ENCODE peak calls at places on chromosomes 3 and 15, in ten cellular contexts. N is BE2C, P is right atrium auricular region, F is cardiac muscle cell, C is lower lobe of right lung, S is AG09309, Q is Peyer's patch, Z is psoas muscle, W is upper lobe of right lung, T is HFF-Myc. A is an unnamed sample.
A peak's percentile ranks its signal among the peaks of the same experiment; 100 is the strongest.

GRCh38 chr3:152300029-152300764 is 31.5 kb downstream of the MBNL1 start:
- DNase-seq in T (no peak), C (no peak), S (no peak), Z (no peak), W (no peak), Q (no peak), P (no peak), N (no peak), F (no peak), A (no peak)

GRCh38 chr3:100563652-100564215 is 45.7 kb upstream of the ADGRG7 start:
- DNase-seq in C (no peak), P (no peak), Z (no peak), N (no peak), W (no peak), S (no peak), F (no peak), Q (no peak), T (no peak), A (no peak)

GRCh38 chr15:39392469-39393047 is 188.3 kb upstream of the THBS1 start:
- DNase-seq in Z (no peak), N (peak; percentile 16), C (no peak), S (no peak), Q (no peak), W (no peak), P (no peak), T (no peak), F (no peak), A (no peak)

GRCh38 chr3:161558256-161558655 is 61.6 kb downstream of the OTOL1 start:
- DNase-seq in W (no peak), T (no peak), F (no peak), Z (no peak), C (peak; percentile 39), N (no peak), P (no peak), S (no peak), Q (no peak), A (no peak)

GRCh38 chr3:127307918-127308317 is 20.1 kb upstream of the PRR20G start:
- DNase-seq in W (no peak), S (no peak), Z (no peak), F (no peak), N (no peak), T (no peak), Q (no peak), P (no peak), C (no peak), A (no peak)

GRCh38 chr3:114496874-114497273 is 203.0 kb downstream of the TIGIT start:
- DNase-seq in W (no peak), Q (no peak), F (peak; percentile 82), Z (no peak), N (no peak), C (no peak), T (peak; percentile 31), P (no peak), S (peak; percentile 23), A (no peak)

GRCh38 chr3:32413845-32414526 is 22.3 kb downstream of the CMTM7 start:
- DNase-seq in W (no peak), Z (no peak), P (no peak), T (no peak), Q (no peak), S (no peak), N (no peak), C (no peak), F (no peak), A (no peak)

GRCh38 chr3:174102274-174102673 is 704.7 kb downstream of the NLGN1 start:
- DNase-seq in P (no peak), N (no peak), S (no peak), Q (no peak), W (no peak), C (no peak), Z (no peak), F (no peak), T (no peak), A (no peak)

GRCh38 chr3:23762214-23763039 is 43.3 kb upstream of the UBE2E1 start:
- DNase-seq in W (no peak), C (no peak), Q (no peak), S (no peak), Z (no peak), T (no peak), P (no peak), F (no peak), N (no peak), A (no peak)

GRCh38 chr3:140007946-140008692 is 73.1 kb downstream of the CLSTN2 start:
- DNase-seq in T (no peak), Q (no peak), F (no peak), S (no peak), C (no peak), P (no peak), Z (no peak), N (peak; percentile 45), W (no peak), A (no peak)

GRCh38 chr3:133283958-133284807 is 115.7 kb upstream of the BFSP2 start:
- DNase-seq in Q (no peak), Z (no peak), T (no peak), P (no peak), C (no peak), F (no peak), N (no peak), W (no peak), S (no peak), A (no peak)

GRCh38 chr15:65067645-65068416 is at the start of gene RASL12:
- DNase-seq in Q (no peak), N (no peak), S (no peak), F (no peak), P (no peak), C (peak; percentile 47), T (no peak), W (peak; percentile 61), Z (no peak), A (no peak)

GRCh38 chr3:160134454-160134853 is 90.8 kb upstream of the C3orf80 start:
- DNase-seq in T (no peak), F (no peak), C (no peak), S (no peak), N (no peak), W (no peak), Q (no peak), P (no peak), Z (no peak), A (no peak)
- TF ChIP-seq CTCF in T (no peak), F (no peak), C (no peak), S (no peak), N (no peak), W (no peak), Q (no peak), P (no peak), Z (no peak), A (no peak)

GRCh38 chr15:38373016-38373415 is 80.9 kb upstream of the FAM98B start:
- DNase-seq in Q (no peak), T (no peak), C (no peak), P (no peak), Z (no peak), N (no peak), F (no peak), W (no peak), S (no peak), A (no peak)

GRCh38 chr15:38377547-38378161 is 76.3 kb upstream of the FAM98B start:
- DNase-seq in F (no peak), N (no peak), P (no peak), S (no peak), W (no peak), C (no peak), T (no peak), Z (no peak), Q (no peak), A (no peak)

GRCh38 chr15:38374024-38374423 is 79.9 kb upstream of the FAM98B start:
- DNase-seq in S (no peak), C (no peak), F (no peak), Z (no peak), W (no peak), P (no peak), T (no peak), Q (no peak), N (no peak), A (no peak)

GRCh38 chr15:38374477-38374876 is 79.5 kb upstream of the FAM98B start:
- DNase-seq in T (no peak), C (no peak), Z (no peak), W (no peak), N (no peak), F (no peak), Q (no peak), P (no peak), S (no peak), A (no peak)

DNA sequence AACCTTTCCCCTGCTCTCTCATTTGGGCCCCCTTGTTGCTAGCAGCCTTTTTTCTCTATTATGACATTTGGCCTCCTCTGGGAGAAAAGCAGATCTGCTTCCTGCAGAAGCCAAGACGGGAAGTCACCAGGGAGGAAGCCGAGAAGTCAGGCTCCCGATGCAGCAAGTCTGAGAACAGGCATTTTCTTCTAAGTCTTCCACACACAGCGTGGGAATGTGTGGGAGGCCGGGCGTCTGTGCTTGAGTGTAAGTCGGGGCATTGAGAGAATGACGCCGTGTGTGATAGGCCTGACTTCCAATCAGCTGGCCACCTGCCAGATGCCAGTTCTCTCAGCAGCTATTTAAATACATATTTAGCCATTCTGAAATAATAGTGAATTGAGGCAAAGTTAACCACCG is 75.8 kb upstream of the FAM98B start:
- DNase-seq in S (no peak), Q (no peak), T (no peak), W (peak; percentile 70), P (peak; percentile 74), N (peak; percentile 13), F (peak; percentile 84), Z (peak; percentile 47), C (peak; percentile 63), A (no peak)
- H3K4me3 ChIP-seq in S (no peak overlapping the region), Q (no peak overlapping the region), T (no peak overlapping the region), W (no peak overlapping the region), P (no peak overlapping the region), N (no peak overlapping the region), F (no peak overlapping the region), Z (no peak overlapping the region), C (no peak overlapping the region), A (no peak overlapping the region)

DNA sequence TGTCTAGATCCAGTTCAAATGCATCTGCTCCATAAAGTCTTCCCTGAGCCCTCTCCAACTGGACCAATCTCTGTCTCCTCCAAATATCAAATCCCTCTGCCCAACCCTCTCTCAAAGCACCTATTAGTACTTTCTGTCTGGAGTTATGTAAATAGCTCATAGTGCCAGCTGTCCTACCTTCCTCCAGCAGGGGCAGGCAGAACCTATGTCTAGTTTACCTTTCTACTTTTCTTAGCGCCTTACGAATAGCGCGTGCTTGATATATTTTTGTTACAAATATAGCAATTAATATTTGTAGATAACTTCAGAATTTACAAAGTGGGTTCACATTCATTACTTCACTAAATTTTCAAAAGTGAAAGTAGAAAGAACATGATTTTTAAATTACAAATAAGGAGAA is 14.0 kb upstream of the CCDC80 start:
- DNase-seq in P (no peak), Q (no peak), T (no peak), S (no peak), F (peak; percentile 5), W (no peak), Z (no peak), N (no peak), C (no peak), A (no peak)
- TF ChIP-seq CTCF in P (no peak), Q (no peak), T (no peak), S (peak; percentile 29), F (no peak), W (no peak), Z (no peak), N (peak; percentile 25), C (peak; percentile 10), A (peak; percentile 44)

DNA sequence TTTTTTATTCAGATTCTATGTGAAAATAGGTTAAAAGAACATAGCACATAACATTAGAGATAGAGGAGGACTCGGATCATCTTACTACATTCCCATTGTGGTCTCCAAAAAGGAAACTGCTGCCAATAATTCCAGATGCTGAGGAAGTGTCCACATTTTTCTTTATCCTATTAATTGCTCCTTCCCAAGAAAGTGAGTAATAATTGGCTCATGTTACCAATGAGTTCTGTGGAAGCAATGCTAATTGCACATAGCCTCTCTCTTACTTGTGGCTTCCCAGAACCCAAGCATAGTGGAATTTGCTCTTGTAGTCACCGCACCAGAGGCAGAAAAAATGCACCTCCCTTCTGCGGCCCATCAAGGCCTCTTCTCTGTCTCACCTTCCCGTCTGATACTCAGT is 208.4 kb downstream of the PLOD2 start:
- DNase-seq in P (no peak), N (no peak), T (peak; percentile 89), Q (no peak), Z (no peak), C (no peak), W (no peak), F (peak; percentile 86), S (peak; percentile 81), A (no peak)
- H3K4me3 ChIP-seq in P (no peak overlapping the region), N (no peak overlapping the region), T (no peak overlapping the region), Q (no peak overlapping the region), Z (no peak overlapping the region), C (no peak overlapping the region), W (no peak overlapping the region), F (no peak overlapping the region), S (no peak overlapping the region), A (no peak overlapping the region)

A was measured in LNCaP clone FGC.